ENCODE peak calls at places on chromosomes 16 and 17, in five cellular contexts. R is dorsolateral prefrontal cortex, M is mesenchymal stem cell, J is heart left ventricle, X is mammary epithelial cell. K is an unnamed sample.
A peak's percentile ranks its signal among the peaks of the same experiment; 100 is the strongest.

GRCh38 chr17:77778636-77779524 is 179.6 kb upstream of the TNRC6C start:
- DNase-seq in R (peak; percentile 73), M (no peak), J (peak; percentile 89), X (peak; percentile 20), K (peak; percentile 16)

GRCh38 chr17:2250140-2251095 is 53.2 kb downstream of the SMG6 start:
- DNase-seq in R (no peak), M (no peak), J (no peak), X (no peak), K (no peak)

GRCh38 chr16:88784074-88784855 is 755 bp downstream of the PIEZO1 start:
- DNase-seq in R (no peak), M (peak; percentile 86), J (peak; percentile 69), X (peak; percentile 78), K (no peak)

GRCh38 chr16:49292413-49292812 is 10.8 kb upstream of the CBLN1 start:
- DNase-seq in R (no peak), M (no peak), J (no peak), X (no peak), K (no peak)

GRCh38 chr17:82047914-82048570 is 3.6 kb downstream of the RFNG start:
- DNase-seq in R (no peak), M (no peak), J (no peak), X (no peak), K (no peak)

GRCh38 chr17:28744104-28744801 is 442 bp downstream of the TRAF4 start:
- DNase-seq in R (no peak), M (peak; percentile 63), J (no peak), X (peak; percentile 57), K (no peak)

GRCh38 chr17:52666264-52666663 is 507.8 kb upstream of the CA10 start:
- DNase-seq in R (no peak), M (no peak), J (no peak), X (no peak), K (no peak)

GRCh38 chr17:61442136-61442775 is 10.0 kb upstream of the TBX4 start:
- DNase-seq in R (no peak), M (no peak), J (no peak), X (no peak), K (no peak)

GRCh38 chr16:2720063-2720455 is at the start of gene PRSS27:
- DNase-seq in R (no peak), M (no peak), J (no peak), X (no peak), K (no peak)

GRCh38 chr17:28724500-28725165 is 1.4 kb downstream of the TLCD1 start:
- DNase-seq in R (no peak), M (no peak), J (no peak), X (no peak), K (no peak)

GRCh38 chr16:14015948-14016347 is 55.2 kb upstream of the MRTFB start:
- DNase-seq in R (no peak), M (peak; percentile 90), J (peak; percentile 51), X (peak; percentile 55), K (no peak)

GRCh38 chr17:69560987-69561441 is 146.5 kb downstream of the MAP2K6 start:
- DNase-seq in R (no peak), M (peak; percentile 77), J (no peak), X (no peak), K (no peak)

GRCh38 chr17:43006639-43007551 is at the start of gene IFI35:
- DNase-seq in R (peak; percentile 18), M (peak; percentile 91), J (peak; percentile 88), X (peak; percentile 71), K (peak; percentile 29)

GRCh38 chr16:56657555-56658430 is at the start of gene MT1F:
- DNase-seq in R (peak; percentile 81), M (peak; percentile 49), J (peak; percentile 73), X (peak; percentile 89), K (peak; percentile 31)

GRCh38 chr16:81673432-81673831 is 105.7 kb upstream of the PLCG2 start:
- DNase-seq in R (no peak), M (no peak), J (no peak), X (no peak), K (no peak)

GRCh38 chr16:87874639-87875472 is 5.5 kb upstream of the SLC7A5 start:
- DNase-seq in R (no peak), M (no peak), J (no peak), X (no peak), K (no peak)

GRCh38 chr16:86549076-86549892 is 5.8 kb downstream of the MTHFSD start:
- DNase-seq in R (no peak), M (no peak), J (no peak), X (no peak), K (no peak)

GRCh38 chr16:51767564-51767963 is 616.5 kb upstream of the SALL1 start:
- DNase-seq in R (no peak), M (no peak), J (no peak), X (no peak), K (no peak)

GRCh38 chr17:58324409-58325288 is 3.9 kb downstream of the TSPOAP1 start:
- DNase-seq in R (peak; percentile 71), M (peak; percentile 26), J (no peak), X (no peak), K (no peak)

GRCh38 chr16:726438-727290 is at the start of the genes CCDC78 and HAGHL:
- DNase-seq in R (no peak), M (peak; percentile 59), J (no peak), X (no peak), K (no peak)

GRCh38 chr16:20348365-20349185 is 3.9 kb downstream of the UMOD start:
- DNase-seq in R (no peak), M (no peak), J (no peak), X (no peak), K (no peak)

GRCh38 chr16:55656695-55657092 is 906 bp downstream of the SLC6A2 start:
- DNase-seq in R (no peak), M (no peak), J (no peak), X (no peak), K (no peak)

GRCh38 chr17:41919840-41920579 is 1.3 kb upstream of the ACLY start:
- DNase-seq in R (no peak), M (no peak), J (no peak), X (no peak), K (no peak)

GRCh38 chr17:79183221-79184158 is 108.9 kb downstream of the ENGASE start:
- DNase-seq in R (no peak), M (peak; percentile 4), J (no peak), X (peak; percentile 31), K (no peak)

GRCh38 chr16:20898938-20899502 is 1.1 kb downstream of the DCUN1D3 start:
- DNase-seq in R (no peak), M (peak; percentile 63), J (no peak), X (peak; percentile 60), K (no peak)

GRCh38 chr16:77213542-77214108 is 14.4 kb downstream of the SYCE1L start:
- DNase-seq in R (peak; percentile 42), M (peak; percentile 89), J (peak; percentile 72), X (peak; percentile 96), K (peak; percentile 78)

GRCh38 chr16:84836234-84836647 is 16.5 kb downstream of the CRISPLD2 start:
- DNase-seq in R (no peak), M (peak; percentile 99), J (peak; percentile 88), X (peak; percentile 94), K (no peak)

GRCh38 chr17:73210002-73210678 is 17.3 kb downstream of the COG1 start:
- DNase-seq in R (no peak), M (peak; percentile 57), J (no peak), X (no peak), K (no peak)

GRCh38 chr17:6069611-6070279 is 434 bp upstream of the WSCD1 start:
- DNase-seq in R (peak; percentile 38), M (peak; percentile 27), J (no peak), X (no peak), K (no peak)

GRCh38 chr16:67718668-67719047 is 458 bp downstream of the GFOD2 start:
- DNase-seq in R (peak; percentile 30), M (no peak), J (no peak), X (peak; percentile 23), K (no peak)

GRCh38 chr16:48054881-48055601 is 100.8 kb downstream of the ABCC12 start:
- DNase-seq in R (peak; percentile 75), M (peak; percentile 56), J (peak; percentile 37), X (peak; percentile 41), K (no peak)

GRCh38 chr17:81049973-81050551 is 15.1 kb downstream of the BAIAP2 start:
- DNase-seq in R (no peak), M (peak; percentile 72), J (no peak), X (peak; percentile 97), K (peak; percentile 82)

GRCh38 chr16:52547834-52548215 is 882 bp upstream of the TOX3 start:
- DNase-seq in R (no peak), M (no peak), J (no peak), X (no peak), K (no peak)

GRCh38 chr17:82449136-82449882 is 1.2 kb downstream of the CYBC1 start:
- DNase-seq in R (no peak), M (no peak), J (no peak), X (no peak), K (no peak)

GRCh38 chr17:10651927-10652326 is 5.2 kb downstream of the MYH3 start:
- DNase-seq in R (no peak), M (no peak), J (no peak), X (no peak), K (no peak)

GRCh38 chr17:21250719-21251305 is 2.4 kb downstream of the NATD1 start:
- DNase-seq in R (no peak), M (no peak), J (no peak), X (no peak), K (no peak)

GRCh38 chr17:21252289-21252874 is 828 bp downstream of the NATD1 start:
- DNase-seq in R (no peak), M (no peak), J (no peak), X (no peak), K (no peak)

GRCh38 chr17:21251611-21252010 is 1.6 kb downstream of the NATD1 start:
- DNase-seq in R (no peak), M (no peak), J (no peak), X (no peak), K (no peak)

GRCh38 chr17:21253646-21254441 is 634 bp upstream of the NATD1 start:
- DNase-seq in R (no peak), M (no peak), J (no peak), X (peak; percentile 44), K (no peak)

GRCh38 chr17:21252875-21253645 is at the start of gene NATD1:
- DNase-seq in R (peak; percentile 82), M (peak; percentile 82), J (peak; percentile 86), X (peak; percentile 73), K (no peak)
- H3K27ac ChIP-seq in R (peak within 1 kb of the TSS; percentile 83), M (no peak within 1 kb of the TSS), J (peak within 1 kb of the TSS; percentile 81), X (peak within 1 kb of the TSS; percentile 30), K (peak within 1 kb of the TSS; percentile 26)

GRCh38 chr17:19717411-19717908 is 1.1 kb upstream of the SLC47A2 start:
- DNase-seq in R (no peak), M (no peak), J (no peak), X (no peak), K (no peak)
- H3K27ac ChIP-seq in R (no peak overlapping the region), M (no peak overlapping the region), J (no peak overlapping the region), X (no peak overlapping the region), K (no peak overlapping the region)

GRCh38 chr17:38454528-38454927 is 26.3 kb downstream of the ARHGAP23 start:
- DNase-seq in R (peak; percentile 69), M (peak; percentile 79), J (peak; percentile 95), X (peak; percentile 75), K (peak; percentile 49)
- H3K27ac ChIP-seq in R (peak overlapping the region; percentile 95), M (peak overlapping the region; percentile 87), J (peak overlapping the region; percentile 88), X (peak overlapping the region; percentile 32), K (peak overlapping the region; percentile 73)

GRCh38 chr17:19018600-19018950 is 14.0 kb upstream of the FAM83G start:
- DNase-seq in R (no peak), M (no peak), J (peak; percentile 10), X (no peak), K (no peak)
- H3K27ac ChIP-seq in R (no peak overlapping the region), M (no peak overlapping the region), J (no peak overlapping the region), X (no peak overlapping the region), K (no peak overlapping the region)

K was measured in epithelial cell of prostate.